ENCODE peak calls at places on chromosome 3, in five cellular contexts. One of them, this sample, is unnamed.

GRCh38 chr3:101821503-101821902 is 27.8 kb upstream of the NFKBIZ start:
- DNase-seq in GM12878: no peak
- DNase-seq in NT2/D1: no peak
- DNase-seq in H1: no peak
- DNase-seq in HepG2: no peak
- DNase-seq in this sample: no peak

GRCh38 chr3:167913218-167913902 is 177.8 kb downstream of the SERPINI1 start:
- DNase-seq in HepG2: no peak
- DNase-seq in NT2/D1: peak
- DNase-seq in H1: no peak
- DNase-seq in GM12878: no peak
- DNase-seq in this sample: peak

GRCh38 chr3:52301042-52301441 is 13.4 kb downstream of the GLYCTK start:
- DNase-seq in H1: no peak
- DNase-seq in NT2/D1: no peak
- DNase-seq in GM12878: no peak
- DNase-seq in HepG2: no peak
- DNase-seq in this sample: no peak

GRCh38 chr3:189288348-189289235 is 116.8 kb downstream of the TPRG1 start:
- DNase-seq in GM12878: peak
- DNase-seq in HepG2: no peak
- DNase-seq in NT2/D1: no peak
- DNase-seq in H1: no peak
- DNase-seq in this sample: no peak

GRCh38 chr3:113531826-113532697 is at the start of gene SIDT1:
- DNase-seq in HepG2: no peak
- DNase-seq in NT2/D1: no peak
- DNase-seq in H1: no peak
- DNase-seq in GM12878: peak
- DNase-seq in this sample: peak

GRCh38 chr3:64224826-64225606 is at the start of gene PRICKLE2:
- DNase-seq in HepG2: no peak
- DNase-seq in NT2/D1: peak
- DNase-seq in GM12878: peak
- DNase-seq in H1: peak
- DNase-seq in this sample: peak

GRCh38 chr3:159080821-159081220 is 279.0 kb downstream of the MFSD1 start:
- DNase-seq in NT2/D1: no peak
- DNase-seq in GM12878: no peak
- DNase-seq in H1: no peak
- DNase-seq in HepG2: no peak
- DNase-seq in this sample: no peak

GRCh38 chr3:66138336-66139234 is 82.2 kb upstream of the SLC25A26 start:
- DNase-seq in H1: peak
- DNase-seq in NT2/D1: peak
- DNase-seq in GM12878: no peak
- DNase-seq in HepG2: peak
- DNase-seq in this sample: peak

GRCh38 chr3:17555525-17555924 is 186.9 kb downstream of the TBC1D5 start:
- DNase-seq in HepG2: no peak
- DNase-seq in GM12878: no peak
- DNase-seq in NT2/D1: no peak
- DNase-seq in H1: no peak
- DNase-seq in this sample: no peak

GRCh38 chr3:155683321-155683720 is 61.5 kb downstream of the PLCH1 start:
- DNase-seq in NT2/D1: no peak
- DNase-seq in H1: no peak
- DNase-seq in HepG2: no peak
- DNase-seq in GM12878: no peak
- DNase-seq in this sample: no peak

GRCh38 chr3:155682437-155682836 is 62.4 kb downstream of the PLCH1 start:
- DNase-seq in H1: no peak
- DNase-seq in NT2/D1: no peak
- DNase-seq in GM12878: no peak
- DNase-seq in HepG2: no peak
- DNase-seq in this sample: no peak
- TF ChIP-seq SUZ12 in H1: no peak
- TF ChIP-seq SUZ12 in NT2/D1: no peak
- TF ChIP-seq SUZ12 in GM12878: no peak
- TF ChIP-seq SUZ12 in HepG2: no peak
- TF ChIP-seq SUZ12 in this sample: no peak

DNA sequence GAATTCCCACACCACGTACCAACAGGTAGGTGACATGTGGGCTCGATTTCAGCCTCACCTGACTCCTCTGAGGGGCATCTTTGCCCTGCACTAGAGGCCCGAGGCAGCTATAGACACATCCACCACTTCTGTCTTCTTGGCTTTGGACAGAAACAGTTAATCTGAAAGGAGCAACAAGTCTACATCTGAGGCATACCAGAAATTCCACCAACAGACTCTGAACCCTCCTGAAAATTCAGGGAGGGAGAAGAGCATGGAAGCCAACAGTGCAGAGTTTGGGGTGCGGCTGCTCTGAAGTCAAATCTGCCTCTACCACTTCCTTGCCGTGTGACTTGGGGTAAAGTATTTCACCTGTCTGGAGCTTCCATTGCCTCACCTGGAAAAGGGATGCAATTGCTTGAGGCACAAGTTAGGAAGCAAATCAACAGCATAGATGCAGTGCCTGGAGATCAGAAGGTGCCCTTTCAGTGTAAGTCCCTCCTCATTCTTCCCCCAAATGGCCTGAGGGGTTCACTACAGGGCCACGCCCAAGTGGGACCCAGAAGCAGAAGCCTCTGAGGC is 119.8 kb downstream of the SHQ1 start:
- DNase-seq in HepG2: peak
- DNase-seq in NT2/D1: no peak
- DNase-seq in H1: no peak
- DNase-seq in GM12878: no peak
- DNase-seq in this sample: no peak
- TF ChIP-seq SUZ12 in HepG2: no peak
- TF ChIP-seq SUZ12 in NT2/D1: no peak
- TF ChIP-seq SUZ12 in H1: no peak
- TF ChIP-seq SUZ12 in GM12878: no peak
- TF ChIP-seq SUZ12 in this sample: no peak

DNA sequence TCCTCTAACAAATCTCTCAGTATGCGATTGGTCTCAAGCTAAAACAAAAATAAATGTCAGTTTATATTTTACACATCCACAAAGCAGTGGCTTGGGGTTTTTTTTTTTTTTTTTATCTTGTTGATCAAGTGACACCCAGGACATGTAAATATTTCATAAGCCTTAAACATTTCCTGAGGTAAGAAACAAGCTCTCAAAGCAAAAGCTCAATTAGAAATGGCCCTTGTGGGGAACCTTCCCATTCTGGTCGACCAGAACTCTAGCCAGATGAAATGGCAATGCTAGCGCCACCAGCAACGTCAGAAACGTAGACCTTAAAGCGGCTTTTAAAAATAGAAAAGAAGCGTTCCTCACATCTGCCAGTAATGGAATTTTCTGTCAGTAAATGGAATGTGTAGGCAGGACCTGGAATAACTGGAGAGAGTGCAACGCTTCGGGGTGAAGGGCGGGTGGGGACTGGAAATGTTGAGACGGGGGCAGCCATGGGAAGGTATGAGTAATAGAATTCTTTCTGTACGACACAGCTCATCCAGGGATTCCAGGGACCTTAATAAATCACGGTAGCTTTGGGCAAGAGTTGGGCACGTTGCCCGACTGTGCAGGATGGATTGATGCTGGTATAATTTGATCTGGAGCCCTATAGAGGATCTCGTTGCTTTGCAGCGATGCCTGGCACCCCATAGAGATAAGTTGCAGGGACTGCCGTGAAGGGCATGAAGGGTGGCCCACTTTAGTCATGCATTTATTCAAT is 44.4 kb downstream of the BTD start:
- DNase-seq in GM12878: no peak
- DNase-seq in HepG2: no peak
- DNase-seq in NT2/D1: no peak
- DNase-seq in H1: no peak
- DNase-seq in this sample: no peak
- TF ChIP-seq SUZ12 in GM12878: no peak
- TF ChIP-seq SUZ12 in HepG2: no peak
- TF ChIP-seq SUZ12 in NT2/D1: no peak
- TF ChIP-seq SUZ12 in H1: no peak
- TF ChIP-seq SUZ12 in this sample: no peak

GRCh38 chr3:143951351-143951971 is 20.2 kb upstream of the DIPK2A start:
- DNase-seq in HepG2: peak
- DNase-seq in H1: no peak
- DNase-seq in NT2/D1: peak
- DNase-seq in GM12878: no peak
- DNase-seq in this sample: peak

GRCh38 chr3:143950810-143951209 is 20.8 kb upstream of the DIPK2A start:
- DNase-seq in NT2/D1: no peak
- DNase-seq in GM12878: no peak
- DNase-seq in HepG2: no peak
- DNase-seq in H1: no peak
- DNase-seq in this sample: no peak

GRCh38 chr3:143955113-143955512 is 16.5 kb upstream of the DIPK2A start:
- DNase-seq in GM12878: no peak
- DNase-seq in HepG2: no peak
- DNase-seq in NT2/D1: no peak
- DNase-seq in H1: no peak
- DNase-seq in this sample: no peak

GRCh38 chr3:143956858-143957257 is 14.8 kb upstream of the DIPK2A start:
- DNase-seq in HepG2: no peak
- DNase-seq in H1: no peak
- DNase-seq in GM12878: no peak
- DNase-seq in NT2/D1: no peak
- DNase-seq in this sample: no peak

GRCh38 chr3:143952569-143953069 is 19.0 kb upstream of the DIPK2A start:
- DNase-seq in GM12878: no peak
- DNase-seq in HepG2: no peak
- DNase-seq in H1: no peak
- DNase-seq in NT2/D1: no peak
- DNase-seq in this sample: no peak
- TF ChIP-seq SUZ12 in GM12878: no peak
- TF ChIP-seq SUZ12 in HepG2: no peak
- TF ChIP-seq SUZ12 in H1: no peak
- TF ChIP-seq SUZ12 in NT2/D1: no peak
- TF ChIP-seq SUZ12 in this sample: no peak

GRCh38 chr3:7166460-7166859 is 305.5 kb downstream of the GRM7 start:
- DNase-seq in HepG2: no peak
- DNase-seq in H1: no peak
- DNase-seq in GM12878: no peak
- DNase-seq in NT2/D1: no peak
- DNase-seq in this sample: no peak

DNA sequence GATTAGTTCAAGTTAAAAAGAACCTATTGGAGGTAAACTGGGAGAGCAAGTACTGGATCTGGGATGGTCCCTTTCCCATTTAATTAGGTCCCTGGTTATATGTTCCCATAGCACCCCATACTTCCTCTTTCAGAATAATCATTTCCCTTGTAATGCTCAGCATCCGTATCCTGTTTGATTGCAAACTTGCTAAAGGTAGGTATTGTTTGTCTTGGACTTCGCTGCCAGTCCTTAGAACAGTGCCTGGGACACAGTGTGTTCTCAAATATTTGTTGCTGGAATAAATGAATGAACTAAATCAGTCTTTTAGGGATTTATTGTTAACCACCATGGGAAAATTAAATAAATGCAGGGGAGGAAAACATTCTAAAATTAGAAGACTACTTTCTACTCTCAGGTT is 299.8 kb downstream of the GRM7 start:
- DNase-seq in NT2/D1: no peak
- DNase-seq in H1: no peak
- DNase-seq in HepG2: no peak
- DNase-seq in GM12878: no peak
- DNase-seq in this sample: no peak
- TF ChIP-seq SUZ12 in NT2/D1: no peak
- TF ChIP-seq SUZ12 in H1: no peak
- TF ChIP-seq SUZ12 in HepG2: no peak
- TF ChIP-seq SUZ12 in GM12878: no peak
- TF ChIP-seq SUZ12 in this sample: no peak

GRCh38 chr3:5056005-5056391 is 66.1 kb upstream of the ARL8B start:
- DNase-seq in NT2/D1: no peak
- DNase-seq in GM12878: no peak
- DNase-seq in H1: no peak
- DNase-seq in HepG2: no peak
- DNase-seq in this sample: no peak
- TF ChIP-seq SUZ12 in NT2/D1: no peak
- TF ChIP-seq SUZ12 in GM12878: no peak
- TF ChIP-seq SUZ12 in H1: no peak
- TF ChIP-seq SUZ12 in HepG2: no peak
- TF ChIP-seq SUZ12 in this sample: no peak

DNA sequence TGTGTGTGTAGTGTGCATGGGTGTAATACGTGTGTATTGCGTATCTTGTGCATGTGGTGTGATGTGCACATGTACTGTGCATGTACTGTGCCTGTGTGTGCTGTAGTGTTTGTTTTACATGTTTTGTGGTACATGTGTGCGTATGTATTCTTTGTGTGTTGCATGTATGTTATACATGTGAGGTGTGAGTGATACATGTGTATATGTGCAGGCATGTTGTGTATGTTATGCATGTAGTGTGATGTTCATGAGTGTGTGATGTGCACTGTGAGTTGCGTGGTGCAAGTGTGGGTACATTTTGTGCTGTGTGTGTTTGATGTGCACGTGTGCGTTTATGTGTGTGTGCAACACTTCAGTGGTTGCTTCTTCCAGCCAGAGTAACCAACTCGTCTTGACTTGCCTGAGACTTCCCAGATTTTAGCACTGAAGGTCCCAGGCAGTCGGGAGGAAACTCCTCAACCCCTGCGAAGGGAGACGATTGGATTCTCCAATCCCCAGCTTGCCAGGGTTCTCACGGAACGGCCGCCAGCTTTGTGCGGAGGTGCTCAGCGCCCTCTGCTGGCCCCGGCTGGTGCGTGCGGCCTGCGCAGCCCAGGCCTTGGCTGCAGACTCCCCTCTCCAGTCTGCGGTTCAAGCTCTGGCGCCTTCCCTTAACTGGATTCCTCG is 3.6 kb downstream of the GALNT15 start:
- DNase-seq in NT2/D1: peak
- DNase-seq in GM12878: no peak
- DNase-seq in H1: peak
- DNase-seq in HepG2: peak
- DNase-seq in this sample: peak
- TF ChIP-seq SUZ12 in NT2/D1: no peak
- TF ChIP-seq SUZ12 in GM12878: no peak
- TF ChIP-seq SUZ12 in H1: no peak
- TF ChIP-seq SUZ12 in HepG2: no peak
- TF ChIP-seq SUZ12 in this sample: no peak

GRCh38 chr3:36212291-36212690 is 168.0 kb upstream of the STAC start:
- DNase-seq in HepG2: no peak
- DNase-seq in H1: no peak
- DNase-seq in GM12878: no peak
- DNase-seq in NT2/D1: no peak
- DNase-seq in this sample: no peak

GRCh38 chr3:36211656-36211999 is 168.7 kb upstream of the STAC start:
- DNase-seq in GM12878: no peak
- DNase-seq in HepG2: no peak
- DNase-seq in H1: no peak
- DNase-seq in NT2/D1: no peak
- DNase-seq in this sample: no peak

GRCh38 chr3:36206936-36207620 is 173.2 kb upstream of the STAC start:
- DNase-seq in GM12878: no peak
- DNase-seq in H1: no peak
- DNase-seq in NT2/D1: peak
- DNase-seq in HepG2: no peak
- DNase-seq in this sample: no peak

GRCh38 chr3:36214460-36214859 is 165.8 kb upstream of the STAC start:
- DNase-seq in GM12878: no peak
- DNase-seq in HepG2: no peak
- DNase-seq in H1: no peak
- DNase-seq in NT2/D1: no peak
- DNase-seq in this sample: no peak

GRCh38 chr3:36210840-36211655 is 169.3 kb upstream of the STAC start:
- DNase-seq in GM12878: no peak
- DNase-seq in NT2/D1: no peak
- DNase-seq in HepG2: no peak
- DNase-seq in H1: no peak
- DNase-seq in this sample: no peak
- TF ChIP-seq SUZ12 in GM12878: no peak
- TF ChIP-seq SUZ12 in NT2/D1: no peak
- TF ChIP-seq SUZ12 in HepG2: no peak
- TF ChIP-seq SUZ12 in H1: no peak
- TF ChIP-seq SUZ12 in this sample: no peak